ENCODE peak calls at places on chromosomes 12 and 14, in five cellular contexts. N, B, E, A and L are unnamed samples.
A peak's percentile ranks its signal among the peaks of the same experiment; 100 is the strongest.

GRCh38 chr14:23093993-23094665 is 807 bp downstream of the ACIN1 start:
- DNase-seq in N (no peak), B (peak; percentile 73), E (no peak), A (no peak), L (no peak)

GRCh38 chr14:92135269-92135668 is 13.5 kb downstream of the CPSF2 start:
- DNase-seq in N (peak; percentile 64), B (no peak), E (no peak), A (peak; percentile 31), L (no peak)

GRCh38 chr14:29608861-29609260 is 318.8 kb downstream of the PRKD1 start:
- DNase-seq in N (no peak), B (no peak), E (no peak), A (no peak), L (no peak)

GRCh38 chr14:23590198-23590597 is 11.6 kb upstream of the JPH4 start:
- DNase-seq in N (no peak), B (no peak), E (no peak), A (no peak), L (no peak)

GRCh38 chr14:42715316-42715715 is 1108.6 kb downstream of the LRFN5 start:
- DNase-seq in N (peak; percentile 44), B (no peak), E (no peak), A (peak; percentile 9), L (no peak)

GRCh38 chr12:3972576-3972975 is 99.4 kb upstream of the PARP11 start:
- DNase-seq in N (no peak), B (peak; percentile 39), E (no peak), A (no peak), L (peak; percentile 61)

GRCh38 chr14:87896393-87897380 is 96.3 kb downstream of the GALC start:
- DNase-seq in N (peak; percentile 80), B (no peak), E (peak; percentile 44), A (peak; percentile 59), L (peak; percentile 9)

GRCh38 chr12:2052861-2053674 is at the start of gene CACNA1C:
- DNase-seq in N (peak; percentile 62), B (no peak), E (peak; percentile 67), A (peak; percentile 41), L (no peak)

GRCh38 chr14:87066221-87066817 is 926.7 kb downstream of the GALC start:
- DNase-seq in N (peak; percentile 9), B (no peak), E (no peak), A (peak; percentile 17), L (no peak)

GRCh38 chr12:105092336-105092735 is 8.1 kb upstream of the ALDH1L2 start:
- DNase-seq in N (no peak), B (no peak), E (no peak), A (peak; percentile 38), L (no peak)

GRCh38 chr14:49381778-49382177 is 204.4 kb downstream of the RPS29 start:
- DNase-seq in N (no peak), B (no peak), E (no peak), A (no peak), L (no peak)

GRCh38 chr12:95336387-95337067 is 118.9 kb downstream of the VEZT start:
- DNase-seq in N (peak; percentile 90), B (no peak), E (no peak), A (peak; percentile 79), L (no peak)

GRCh38 chr14:19729359-19729758 is 14.0 kb upstream of the OR4Q3 start:
- DNase-seq in N (no peak), B (no peak), E (no peak), A (no peak), L (no peak)

GRCh38 chr12:76341436-76342030 is 6.7 kb downstream of the BBS10 start:
- DNase-seq in N (peak; percentile 60), B (no peak), E (no peak), A (peak; percentile 44), L (no peak)

GRCh38 chr14:52266782-52267181 is 716 bp upstream of the PTGDR start:
- DNase-seq in N (peak; percentile 87), B (no peak), E (no peak), A (no peak), L (no peak)

GRCh38 chr14:72619881-72620280 is 274.0 kb downstream of the DPF3 start:
- DNase-seq in N (no peak), B (no peak), E (no peak), A (no peak), L (no peak)

GRCh38 chr14:52314521-52315354 is 626 bp downstream of the PTGER2 start:
- DNase-seq in N (peak; percentile 34), B (peak; percentile 45), E (peak; percentile 51), A (peak; percentile 37), L (peak; percentile 47)

GRCh38 chr12:82973601-82974000 is 286.9 kb downstream of the TMTC2 start:
- DNase-seq in N (no peak), B (no peak), E (no peak), A (no peak), L (no peak)

GRCh38 chr12:873954-874353 is 75.5 kb downstream of the RAD52 start:
- DNase-seq in N (no peak), B (no peak), E (no peak), A (no peak), L (no peak)

GRCh38 chr14:102593841-102594170 is 1.4 kb downstream of the RCOR1 start:
- DNase-seq in N (peak; percentile 25), B (no peak), E (no peak), A (no peak), L (no peak)

GRCh38 chr12:49051373-49051764 is 9.2 kb downstream of the KMT2D start:
- DNase-seq in N (no peak), B (no peak), E (no peak), A (no peak), L (no peak)

GRCh38 chr14:69614592-69614991 is 3.2 kb downstream of the SUSD6 start:
- DNase-seq in N (no peak), B (no peak), E (no peak), A (peak; percentile 32), L (no peak)

GRCh38 chr12:4505381-4505986 is 33.2 kb upstream of the RAD51AP1 start:
- DNase-seq in N (peak; percentile 26), B (no peak), E (no peak), A (peak; percentile 6), L (no peak)

GRCh38 chr14:99986416-99986815 is 78.8 kb upstream of the EVL start:
- DNase-seq in N (peak; percentile 18), B (no peak), E (no peak), A (no peak), L (no peak)

GRCh38 chr12:122856999-122857671 is 21.9 kb downstream of the HIP1R start:
- DNase-seq in N (no peak), B (no peak), E (no peak), A (no peak), L (no peak)

GRCh38 chr14:28813810-28814209 is 47.2 kb downstream of the FOXG1 start:
- DNase-seq in N (peak; percentile 6), B (no peak), E (no peak), A (no peak), L (no peak)

GRCh38 chr14:52333108-52333507 is 19.0 kb downstream of the PTGER2 start:
- DNase-seq in N (no peak), B (no peak), E (no peak), A (no peak), L (no peak)

GRCh38 chr14:96126783-96127271 is 77.8 kb upstream of the BDKRB2 start:
- DNase-seq in N (no peak), B (no peak), E (no peak), A (no peak), L (no peak)

GRCh38 chr12:18552829-18553228 is 185.0 kb downstream of the PLCZ1 start:
- DNase-seq in N (no peak), B (no peak), E (no peak), A (no peak), L (no peak)

GRCh38 chr12:3077572-3078081 is 448 bp downstream of the TSPAN9 start:
- DNase-seq in N (peak; percentile 69), B (peak; percentile 14), E (no peak), A (no peak), L (no peak)

GRCh38 chr12:57240069-57240921 is 10.7 kb downstream of the STAC3 start:
- DNase-seq in N (peak; percentile 60), B (peak; percentile 65), E (peak; percentile 57), A (peak; percentile 68), L (peak; percentile 74)

GRCh38 chr12:22543246-22544037 is 900 bp downstream of the C2CD5 start:
- DNase-seq in N (peak; percentile 20), B (peak; percentile 48), E (peak; percentile 58), A (peak; percentile 86), L (peak; percentile 52)

GRCh38 chr12:109020750-109021380 is at the start of gene SVOP:
- DNase-seq in N (peak; percentile 74), B (peak; percentile 17), E (peak; percentile 28), A (peak; percentile 78), L (no peak)

GRCh38 chr14:84767434-84767833 is 762.5 kb upstream of the FLRT2 start:
- DNase-seq in N (no peak), B (no peak), E (no peak), A (no peak), L (no peak)

GRCh38 chr14:103361868-103362267 is 23.3 kb upstream of the MARK3 start:
- DNase-seq in N (peak; percentile 98), B (no peak), E (no peak), A (peak; percentile 94), L (no peak)

GRCh38 chr12:9647825-9648700 is 21.4 kb upstream of the CLEC2D start:
- DNase-seq in N (peak; percentile 55), B (peak; percentile 90), E (peak; percentile 87), A (peak; percentile 74), L (peak; percentile 93)

GRCh38 chr14:99213101-99213500 is 58.9 kb downstream of the BCL11B start:
- DNase-seq in N (no peak), B (no peak), E (no peak), A (no peak), L (peak; percentile 52)

GRCh38 chr14:75459099-75459741 is 31.4 kb downstream of the JDP2 start:
- DNase-seq in N (no peak), B (no peak), E (no peak), A (peak; percentile 83), L (no peak)